ENCODE peak calls at places on chromosomes 4 and X, in four cellular contexts. O is ovary, Q is H1, W is K562. S is an unnamed sample.

GRCh38 chr4:176238157-176238608 is 30.8 kb downstream of the ASB5 start:
- DNase-seq in W (no peak), Q (no peak), O (no peak), S (no peak)

GRCh38 chr4:8215001-8215427 is 15.9 kb downstream of the SH3TC1 start:
- DNase-seq in O (peak), Q (no peak), W (no peak), S (no peak)

GRCh38 chrX:154799554-154800348 is 5.5 kb downstream of the MPP1 start:
- DNase-seq in O (no peak), W (no peak), Q (no peak), S (no peak)

GRCh38 chrX:16695079-16695676 is 17.3 kb downstream of the CTPS2 start:
- DNase-seq in O (peak), W (peak), Q (peak), S (peak)

GRCh38 chr4:27692098-27692679 is 831.5 kb downstream of the STIM2 start:
- DNase-seq in Q (no peak), W (no peak), O (no peak), S (no peak)

GRCh38 chrX:23292979-23293651 is 41.5 kb upstream of the PTCHD1 start:
- DNase-seq in W (no peak), Q (no peak), O (no peak), S (no peak)

GRCh38 chrX:3811331-3812311 is 98.2 kb upstream of the PRKX start:
- DNase-seq in O (peak), Q (no peak), W (peak), S (no peak)

GRCh38 chr4:38137080-38137479 is 176.9 kb downstream of the PTTG2 start:
- DNase-seq in W (no peak), Q (no peak), O (no peak), S (no peak)

GRCh38 chr4:73836373-73837269 is at the start of gene CXCL6:
- DNase-seq in Q (peak), W (no peak), O (no peak), S (no peak)

GRCh38 chr4:25376754-25377571 is at the start of gene ANAPC4:
- DNase-seq in O (peak), Q (peak), W (peak), S (peak)
- TF ChIP-seq POLR2A in O (peak), Q (peak), W (peak), S (peak)

DNA sequence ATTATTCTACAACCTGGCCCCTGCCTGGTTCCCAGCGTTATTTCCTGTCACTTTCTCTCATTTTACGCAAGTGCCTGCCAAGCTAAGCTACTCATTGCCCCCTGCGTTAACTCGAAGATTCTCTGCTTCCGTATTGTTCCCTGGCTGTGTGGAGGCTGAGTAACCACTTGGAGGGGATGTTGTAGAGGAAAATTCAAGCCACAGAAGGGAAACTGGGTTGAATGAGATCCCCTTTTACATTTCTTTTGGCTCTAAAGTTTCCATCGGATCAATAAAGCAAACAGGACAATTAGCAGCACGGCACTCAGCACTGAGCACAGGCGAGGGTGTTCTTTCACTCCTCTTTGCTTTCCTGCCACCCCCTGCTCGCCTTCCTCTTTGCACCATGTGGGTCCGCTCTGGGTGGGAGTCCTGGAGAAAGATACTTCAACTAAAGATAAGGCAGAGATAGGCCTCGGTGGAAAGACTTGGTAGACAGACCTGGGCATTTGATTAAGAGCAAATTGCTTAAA is 4.2 kb upstream of the TMSB4X start:
- DNase-seq in O (no peak), W (no peak), Q (no peak), S (no peak)
- TF ChIP-seq CTCF in O (no peak), W (peak), Q (peak), S (peak)

DNA sequence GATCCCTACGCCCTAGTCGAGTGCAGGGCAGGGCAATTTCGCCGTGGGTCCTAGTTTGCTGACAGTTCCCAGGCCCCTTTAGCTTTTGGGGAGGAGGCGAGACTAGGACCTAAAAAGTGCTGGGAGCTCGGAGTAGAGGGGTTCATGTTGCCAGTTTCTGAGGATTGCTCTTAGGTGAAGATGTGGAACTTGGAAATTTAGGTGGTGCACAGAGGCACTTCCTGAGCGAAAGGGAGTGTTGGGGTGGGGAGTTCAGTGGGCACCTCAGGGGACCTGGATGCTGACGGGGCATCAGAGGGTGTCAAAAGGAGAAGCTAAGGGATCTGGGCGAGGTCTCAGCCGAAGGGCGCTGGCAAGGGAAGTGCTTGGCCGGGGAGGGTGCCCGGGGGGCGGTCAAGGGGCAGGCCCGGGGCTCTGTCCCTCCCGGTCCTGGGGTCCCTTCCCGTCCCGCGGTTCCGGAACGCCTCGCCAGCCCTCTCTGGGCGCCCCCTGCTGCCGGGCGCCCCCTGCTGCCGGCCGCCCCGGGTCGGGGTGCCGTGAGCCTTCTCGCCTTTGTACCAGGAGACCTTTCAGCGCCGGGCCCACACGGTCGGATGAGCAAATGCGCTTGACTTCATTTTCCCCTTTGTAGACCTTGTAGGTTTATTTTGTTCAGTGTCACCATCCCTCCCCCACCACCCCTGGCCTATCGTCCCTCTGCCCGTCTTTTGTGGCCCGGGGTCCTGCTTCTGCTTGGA is 3.0 kb upstream of the PHOX2B start:
- DNase-seq in Q (peak), W (peak), O (no peak), S (no peak)
- TF ChIP-seq EP300 in Q (no peak), W (no peak), O (no peak), S (no peak)

GRCh38 chrX:132748909-132749308 is 209.5 kb downstream of the HS6ST2 start:
- DNase-seq in O (no peak), W (no peak), Q (no peak), S (no peak)
- TF ChIP-seq POLR2A in O (no peak), W (no peak), Q (no peak), S (no peak)

GRCh38 chr4:186202490-186203140 is 11.2 kb downstream of the CYP4V2 start:
- DNase-seq in O (no peak), Q (no peak), W (no peak), S (no peak)
- TF ChIP-seq CTCF in O (no peak), Q (no peak), W (no peak), S (no peak)